ENCODE peak calls at places on chromosomes 5 and 9, in five cellular contexts. V is kidney epithelial cell, C is fibroblast of mammary gland, Q is spleen, R is lower lobe of right lung. D is an unnamed sample.

GRCh38 chr9:116381350-116381749 is 227.8 kb downstream of the PAPPA start:
- DNase-seq in V (no peak), C (no peak), Q (no peak), R (no peak), D (no peak)

GRCh38 chr9:134662143-134662876 is 20.7 kb downstream of the COL5A1 start:
- DNase-seq in V (no peak), C (peak; percentile 93), Q (peak; percentile 59), R (peak; percentile 48), D (peak; percentile 37)

GRCh38 chr9:21392270-21392669 is 7.1 kb upstream of the IFNA2 start:
- DNase-seq in V (no peak), C (peak; percentile 31), Q (no peak), R (no peak), D (no peak)

GRCh38 chr5:171573451-171574160 is 154.2 kb downstream of the FGF18 start:
- DNase-seq in V (no peak), C (no peak), Q (no peak), R (no peak), D (no peak)

GRCh38 chr5:173858675-173859121 is 29.5 kb upstream of the CPEB4 start:
- DNase-seq in V (no peak), C (no peak), Q (no peak), R (no peak), D (no peak)

GRCh38 chr9:116899337-116900006 is 212.4 kb downstream of the TRIM32 start:
- DNase-seq in V (peak; percentile 92), C (no peak), Q (no peak), R (no peak), D (no peak)

GRCh38 chr5:1011741-1012315 is 3.2 kb downstream of the NKD2 start:
- DNase-seq in V (no peak), C (no peak), Q (peak; percentile 70), R (peak; percentile 41), D (no peak)

GRCh38 chr5:87399720-87400119 is 13.0 kb downstream of the CCNH start:
- DNase-seq in V (no peak), C (no peak), Q (no peak), R (no peak), D (no peak)

GRCh38 chr5:57304931-57305330 is 131.1 kb downstream of the GPBP1 start:
- DNase-seq in V (no peak), C (no peak), Q (no peak), R (no peak), D (no peak)

GRCh38 chr5:126812199-126812570 is 35.2 kb downstream of the LMNB1 start:
- DNase-seq in V (no peak), C (no peak), Q (no peak), R (no peak), D (no peak)

GRCh38 chr5:126808619-126809018 is 31.7 kb downstream of the LMNB1 start:
- DNase-seq in V (no peak), C (peak; percentile 54), Q (no peak), R (no peak), D (no peak)

GRCh38 chr5:126809932-126810331 is 33.0 kb downstream of the LMNB1 start:
- DNase-seq in V (no peak), C (no peak), Q (no peak), R (no peak), D (no peak)

GRCh38 chr5:126811515-126812198 is 34.7 kb downstream of the LMNB1 start:
- DNase-seq in V (no peak), C (peak; percentile 31), Q (no peak), R (no peak), D (no peak)

DNA sequence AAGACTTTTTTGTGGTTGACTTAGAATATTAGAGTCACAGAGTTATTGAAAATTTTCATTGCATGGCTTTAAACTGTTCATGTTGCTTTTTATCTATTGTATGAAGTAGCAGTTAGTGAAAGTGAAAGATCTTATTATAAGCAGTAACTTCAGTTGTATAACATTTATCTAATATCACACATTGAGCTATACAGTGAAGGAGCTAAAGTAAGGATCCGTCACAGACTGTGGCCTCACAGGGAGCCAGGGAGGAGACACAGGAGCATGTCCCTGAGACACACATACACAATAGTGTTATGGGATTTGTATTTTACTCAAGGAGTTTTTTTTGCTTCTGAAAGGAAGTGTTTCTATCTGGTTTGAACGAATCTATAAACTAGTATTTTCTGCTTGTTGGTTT is 34.0 kb downstream of the LMNB1 start:
- DNase-seq in V (no peak), C (no peak), Q (no peak), R (no peak), D (no peak)
- H3K4me3 ChIP-seq in V (no peak overlapping the region), C (no peak overlapping the region), Q (peak overlapping the region; percentile 55), R (no peak overlapping the region), D (no peak overlapping the region)

DNA sequence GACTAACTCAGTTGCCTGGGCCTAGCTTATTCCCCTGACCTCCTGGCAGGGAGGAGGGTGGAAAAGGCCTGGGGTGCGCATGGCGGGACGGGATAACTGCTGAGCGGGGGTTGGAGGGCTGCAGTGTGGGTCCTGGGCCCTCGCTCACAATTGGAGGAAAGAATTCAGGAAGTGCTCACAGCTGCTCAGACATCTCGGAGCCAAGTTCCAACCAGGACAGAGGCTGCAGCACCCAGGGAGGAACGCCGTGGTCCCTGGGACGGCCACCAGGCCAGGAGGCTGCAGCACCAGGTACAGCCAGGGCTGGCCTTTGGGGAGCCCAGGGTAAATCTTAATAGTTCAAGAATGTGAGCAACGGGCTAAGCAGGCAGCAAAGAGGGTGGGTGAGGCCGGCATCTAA is at the start of gene SPAAR:
- DNase-seq in V (no peak), C (no peak), Q (no peak), R (no peak), D (no peak)
- H3K4me3 ChIP-seq in V (no peak within 1 kb of the TSS), C (peak within 1 kb of the TSS; percentile 7), Q (no peak within 1 kb of the TSS), R (peak within 1 kb of the TSS; percentile 39), D (no peak within 1 kb of the TSS)

GRCh38 chr9:35904966-35905781 is 828 bp upstream of the HRCT1 start:
- DNase-seq in V (no peak), C (peak; percentile 84), Q (no peak), R (no peak), D (no peak)
- H3K4me3 ChIP-seq in V (no peak overlapping the region), C (no peak overlapping the region), Q (no peak overlapping the region), R (no peak overlapping the region), D (no peak overlapping the region)

GRCh38 chr9:92975452-92975770 is 28.1 kb downstream of the FGD3 start:
- DNase-seq in V (no peak), C (no peak), Q (no peak), R (no peak), D (no peak)

GRCh38 chr9:92977279-92977678 is 30.0 kb downstream of the FGD3 start:
- DNase-seq in V (no peak), C (no peak), Q (no peak), R (no peak), D (no peak)

GRCh38 chr9:92978345-92978875 is 31.1 kb downstream of the FGD3 start:
- DNase-seq in V (no peak), C (no peak), Q (no peak), R (no peak), D (no peak)

GRCh38 chr9:92974696-92975451 is 27.6 kb downstream of the FGD3 start:
- DNase-seq in V (no peak), C (no peak), Q (peak; percentile 69), R (no peak), D (no peak)

DNA sequence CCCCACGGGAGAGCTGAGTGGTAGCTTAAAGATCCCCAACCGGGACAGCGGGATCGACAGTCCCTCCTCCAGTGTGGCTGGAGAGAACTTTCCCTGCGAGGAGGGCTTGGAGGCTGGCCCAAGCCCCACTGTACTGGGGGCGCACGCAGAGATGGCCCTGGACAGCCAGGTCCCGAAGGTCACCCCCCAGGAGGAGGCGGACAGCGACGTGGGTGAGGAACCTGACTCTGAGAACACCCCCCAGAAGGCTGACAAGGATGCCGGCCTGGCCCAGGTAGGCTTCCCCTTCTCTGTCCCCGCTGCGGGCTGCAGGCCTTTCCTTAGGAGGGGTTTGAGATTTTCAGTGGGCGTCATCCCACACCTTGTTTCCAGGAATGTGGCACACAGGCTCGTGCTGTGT is 29.1 kb downstream of the FGD3 start:
- DNase-seq in V (no peak), C (no peak), Q (peak; percentile 66), R (no peak), D (no peak)
- H3K4me3 ChIP-seq in V (no peak overlapping the region), C (no peak overlapping the region), Q (no peak overlapping the region), R (no peak overlapping the region), D (no peak overlapping the region)

DNA sequence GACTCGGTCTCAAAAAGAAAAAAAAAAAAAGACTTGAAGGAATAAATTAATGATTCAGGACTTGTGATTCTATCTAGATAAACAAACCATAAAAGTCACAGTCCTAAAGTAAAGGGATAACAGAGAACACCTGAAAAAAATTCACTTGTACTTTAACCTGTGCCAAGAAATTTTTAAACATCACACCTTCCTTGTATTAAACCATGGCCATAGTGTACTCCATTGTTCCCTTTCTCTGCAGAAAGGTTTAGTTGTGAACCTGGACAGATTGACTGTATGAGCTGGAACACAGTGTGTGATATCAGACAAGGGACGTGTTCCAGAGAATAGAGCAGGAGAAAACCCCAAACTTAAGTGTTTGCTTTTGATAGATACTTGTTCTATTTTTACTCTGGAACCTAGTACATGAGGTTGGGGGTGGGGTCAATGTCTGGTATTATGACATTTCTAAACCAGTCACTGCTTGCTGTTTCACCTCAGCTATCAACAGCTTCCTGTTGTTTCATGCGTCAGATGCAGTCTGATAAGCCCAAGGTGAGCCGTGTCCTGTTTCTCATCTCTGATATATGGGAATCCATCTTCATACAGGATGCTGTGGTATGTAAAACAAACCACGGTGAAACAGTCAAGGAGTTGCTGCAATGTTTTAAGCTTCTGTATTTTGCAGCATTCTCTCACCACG is 62.5 kb upstream of the ITGA1 start:
- DNase-seq in V (no peak), C (no peak), Q (no peak), R (no peak), D (peak; percentile 55)
- H3K4me3 ChIP-seq in V (no peak overlapping the region), C (no peak overlapping the region), Q (no peak overlapping the region), R (no peak overlapping the region), D (no peak overlapping the region)

GRCh38 chr9:136293476-136294077 is 10.3 kb downstream of the CCDC187 start:
- DNase-seq in V (no peak), C (no peak), Q (no peak), R (no peak), D (no peak)
- H3K4me3 ChIP-seq in V (no peak overlapping the region), C (no peak overlapping the region), Q (no peak overlapping the region), R (no peak overlapping the region), D (no peak overlapping the region)

DNA sequence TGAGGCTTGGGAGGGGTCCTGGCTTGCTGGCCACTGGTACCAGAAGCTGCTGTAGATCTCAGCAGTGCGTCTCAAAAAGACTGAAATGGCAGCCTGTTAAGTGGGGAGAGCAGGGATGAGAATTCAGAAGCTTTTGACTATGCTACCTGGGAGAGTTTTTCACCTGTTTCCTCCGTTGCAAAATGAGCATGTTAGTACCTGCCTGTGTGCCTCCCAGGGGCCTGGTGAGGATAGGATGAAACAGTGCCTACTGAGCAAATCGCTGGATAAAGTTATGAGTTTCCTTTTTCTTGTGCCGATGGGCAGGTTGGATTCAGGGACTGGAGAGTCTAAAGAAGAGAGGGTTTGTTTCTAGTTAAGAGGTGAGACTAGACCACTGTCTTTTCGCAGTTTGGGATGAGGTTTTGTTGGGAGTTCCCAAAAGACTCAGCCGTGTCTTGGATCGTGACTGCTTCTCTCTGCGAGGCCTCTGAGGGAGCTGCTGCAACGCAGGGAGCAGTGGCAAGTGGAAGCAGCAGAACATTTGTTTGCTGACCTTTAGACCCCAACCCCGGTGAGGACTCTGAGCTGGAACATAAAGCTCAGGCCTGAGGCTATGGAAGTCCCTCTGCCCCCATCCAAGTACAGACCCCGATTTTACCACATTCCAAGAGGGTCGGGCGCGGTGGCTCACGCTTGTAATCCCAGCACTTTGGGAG is 1.4 kb downstream of the RALGPS1 start:
- DNase-seq in V (no peak), C (no peak), Q (peak; percentile 30), R (no peak), D (no peak)
- H3K4me3 ChIP-seq in V (no peak overlapping the region), C (no peak overlapping the region), Q (peak overlapping the region; percentile 92), R (peak overlapping the region; percentile 55), D (peak overlapping the region; percentile 23)

D was measured in body of pancreas.